ENCODE peak calls at places on chromosomes 16 and 17, in seven cellular contexts. A is astrocyte, I is IMR-90, V is tibial artery, Z is H9, Y is prostate gland, K is transverse colon. W is an unnamed sample.

GRCh38 chr17:737561-738113 is 5.2 kb downstream of the TLCD3A start:
- DNase-seq in A (no peak), I (no peak), V (no peak), Z (no peak), Y (no peak), K (no peak), W (no peak)

GRCh38 chr17:320809-321385 is 31.7 kb downstream of the RPH3AL start:
- DNase-seq in A (no peak), I (no peak), V (no peak), Z (peak; percentile 93), Y (no peak), K (no peak), W (peak; percentile 45)

GRCh38 chr17:55057184-55057583 is 88.6 kb downstream of the STXBP4 start:
- DNase-seq in A (no peak), I (no peak), V (no peak), Z (no peak), Y (no peak), K (no peak), W (no peak)

GRCh38 chr17:78933025-78933958 is 8.1 kb upstream of the TIMP2 start:
- DNase-seq in A (peak; percentile 99), I (peak; percentile 99), V (peak; percentile 78), Z (peak; percentile 35), Y (no peak), K (peak; percentile 59), W (no peak)

GRCh38 chr17:45172541-45173286 is 11.0 kb downstream of the HEXIM2 start:
- DNase-seq in A (peak; percentile 66), I (peak; percentile 72), V (peak; percentile 62), Z (peak; percentile 75), Y (peak; percentile 54), K (peak; percentile 78), W (peak; percentile 85)

GRCh38 chr17:44780845-44781480 is 22.2 kb downstream of the ADAM11 start:
- DNase-seq in A (no peak), I (no peak), V (no peak), Z (no peak), Y (no peak), K (no peak), W (no peak)

GRCh38 chr16:24018485-24018884 is 182.7 kb downstream of the PRKCB start:
- DNase-seq in A (no peak), I (no peak), V (no peak), Z (no peak), Y (no peak), K (no peak), W (no peak)

GRCh38 chr17:65173284-65173793 is 36.2 kb downstream of the RGS9 start:
- DNase-seq in A (peak; percentile 28), I (peak; percentile 55), V (no peak), Z (peak; percentile 45), Y (peak; percentile 5), K (peak; percentile 46), W (no peak)

GRCh38 chr17:73151888-73152633 is 12.7 kb upstream of the SSTR2 start:
- DNase-seq in A (no peak), I (no peak), V (no peak), Z (no peak), Y (no peak), K (no peak), W (no peak)

GRCh38 chr16:68833251-68833650 is 10.1 kb upstream of the TANGO6 start:
- DNase-seq in A (no peak), I (no peak), V (no peak), Z (no peak), Y (no peak), K (no peak), W (no peak)

GRCh38 chr16:12587170-12587569 is 216.5 kb downstream of the CPPED1 start:
- DNase-seq in A (no peak), I (no peak), V (no peak), Z (no peak), Y (no peak), K (no peak), W (no peak)

GRCh38 chr16:27373312-27373711 is 28.7 kb upstream of the IL21R start:
- DNase-seq in A (no peak), I (no peak), V (no peak), Z (no peak), Y (no peak), K (no peak), W (no peak)

GRCh38 chr17:42720996-42721583 is 23.8 kb downstream of the EZH1 start:
- DNase-seq in A (peak; percentile 37), I (peak; percentile 71), V (no peak), Z (no peak), Y (peak; percentile 54), K (no peak), W (no peak)

GRCh38 chr16:82252582-82252981 is 82.6 kb upstream of the MPHOSPH6 start:
- DNase-seq in A (no peak), I (no peak), V (no peak), Z (no peak), Y (no peak), K (no peak), W (no peak)

GRCh38 chr16:11871193-11871592 is 19.9 kb upstream of the RSL1D1 start:
- DNase-seq in A (peak; percentile 20), I (peak; percentile 30), V (no peak), Z (peak; percentile 66), Y (no peak), K (no peak), W (no peak)

GRCh38 chr17:59519132-59519531 is 46.3 kb upstream of the DHX40 start:
- DNase-seq in A (no peak), I (no peak), V (no peak), Z (no peak), Y (no peak), K (no peak), W (no peak)

GRCh38 chr17:33745047-33745783 is 452.1 kb upstream of the ASIC2 start:
- DNase-seq in A (no peak), I (no peak), V (no peak), Z (no peak), Y (no peak), K (no peak), W (no peak)

GRCh38 chr17:81869221-81870154 is 1.6 kb downstream of the ARHGDIA start:
- DNase-seq in A (no peak), I (no peak), V (no peak), Z (peak; percentile 86), Y (no peak), K (peak; percentile 42), W (peak; percentile 67)

GRCh38 chr17:17523001-17523713 is 27.0 kb upstream of the RASD1 start:
- DNase-seq in A (no peak), I (no peak), V (no peak), Z (peak; percentile 66), Y (no peak), K (no peak), W (no peak)

GRCh38 chr16:27700596-27700995 is 150.7 kb downstream of the KATNIP start:
- DNase-seq in A (no peak), I (no peak), V (no peak), Z (no peak), Y (no peak), K (no peak), W (no peak)

GRCh38 chr17:42850964-42851363 is at the start of gene AOC3:
- DNase-seq in A (no peak), I (no peak), V (peak; percentile 66), Z (no peak), Y (no peak), K (peak; percentile 38), W (no peak)

GRCh38 chr17:47895254-47895855 is 681 bp upstream of the SP2 start:
- DNase-seq in A (no peak), I (peak; percentile 17), V (peak; percentile 40), Z (no peak), Y (peak; percentile 34), K (peak; percentile 60), W (no peak)

GRCh38 chr17:57108656-57109392 is 23.8 kb downstream of the AKAP1 start:
- DNase-seq in A (no peak), I (no peak), V (peak; percentile 56), Z (no peak), Y (no peak), K (peak; percentile 61), W (no peak)

GRCh38 chr17:66763056-66763455 is 71.9 kb upstream of the CACNG5 start:
- DNase-seq in A (no peak), I (no peak), V (no peak), Z (no peak), Y (no peak), K (no peak), W (no peak)

GRCh38 chr16:69073181-69073669 is 32.2 kb upstream of the HAS3 start:
- DNase-seq in A (peak; percentile 91), I (peak; percentile 92), V (no peak), Z (no peak), Y (no peak), K (no peak), W (no peak)

DNA sequence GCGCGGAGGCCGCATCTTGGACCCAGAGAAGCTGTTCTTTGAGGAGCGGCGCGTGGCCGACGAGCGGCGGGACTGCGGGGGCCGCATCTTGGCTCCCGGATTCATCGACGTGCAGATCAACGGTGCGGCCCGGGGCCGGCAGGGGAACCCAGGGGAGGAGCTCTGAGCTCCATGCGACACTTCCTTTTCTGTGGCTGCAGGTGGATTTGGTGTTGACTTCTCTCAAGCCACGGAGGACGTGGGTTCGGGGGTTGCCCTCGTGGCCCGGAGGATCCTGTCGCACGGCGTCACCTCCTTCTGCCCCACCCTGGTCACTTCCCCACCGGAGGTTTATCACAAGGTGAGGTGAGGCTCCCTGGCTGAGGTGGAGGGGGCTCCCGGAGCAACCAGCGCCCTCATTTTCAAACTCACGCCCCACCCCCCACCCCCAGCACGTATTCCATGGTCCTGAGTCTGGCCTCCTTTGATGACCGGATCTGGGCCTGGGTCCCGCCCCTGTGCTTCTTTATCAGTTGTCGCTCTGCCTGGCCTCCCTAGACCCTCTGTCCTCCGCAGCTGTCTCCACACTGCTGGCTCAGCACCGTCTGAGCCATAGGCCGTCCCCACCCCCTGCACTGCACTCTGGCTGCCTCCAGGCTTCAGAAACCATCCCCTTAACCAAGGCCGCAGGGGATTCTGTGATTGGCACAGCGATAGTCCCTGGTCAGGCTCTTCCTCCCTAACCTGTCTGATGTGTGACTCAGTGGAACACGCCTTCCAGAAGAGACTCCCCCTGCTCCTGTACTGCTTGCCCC is 810 bp downstream of the AMDHD2 start:
- DNase-seq in A (no peak), I (no peak), V (peak; percentile 19), Z (peak; percentile 45), Y (no peak), K (peak; percentile 59), W (peak; percentile 55)
- H3K4me1 ChIP-seq in A (peaks cover 27% of the 10 kb centered on the region), I (peaks cover 11% of the 10 kb centered on the region), V (peaks cover 49% of the 10 kb centered on the region), Z (no peaks in the 10 kb centered on the region), Y (peaks cover 29% of the 10 kb centered on the region), K (peaks cover 66% of the 10 kb centered on the region), W (peaks cover 70% of the 10 kb centered on the region)

DNA sequence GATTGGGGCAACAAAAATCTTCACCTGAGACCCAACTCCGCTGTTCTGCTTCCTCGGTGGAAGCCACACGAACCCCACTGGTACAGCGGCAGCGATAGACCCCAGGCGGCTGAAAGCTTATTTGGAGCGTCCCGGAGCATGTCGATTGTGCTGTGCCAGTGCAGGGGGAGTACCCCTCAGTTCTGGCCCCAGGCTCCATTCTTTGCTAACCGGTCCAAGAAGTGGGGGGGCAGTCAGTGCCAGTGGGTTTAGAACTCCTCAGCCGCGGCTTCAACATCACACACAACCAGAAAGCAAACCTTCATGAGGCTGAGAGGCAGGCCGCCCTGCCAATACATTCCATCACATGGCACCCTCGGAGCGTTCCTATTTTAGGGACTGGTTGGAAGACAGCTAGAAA is 1.7 kb upstream of the MNT start:
- DNase-seq in A (no peak), I (no peak), V (no peak), Z (no peak), Y (no peak), K (no peak), W (peak; percentile 54)
- H3K4me1 ChIP-seq in A (peaks cover 58% of the 10 kb centered on the region), I (peaks cover 43% of the 10 kb centered on the region), V (peaks cover 67% of the 10 kb centered on the region), Z (peaks cover 7% of the 10 kb centered on the region), Y (peaks cover 18% of the 10 kb centered on the region), K (peaks cover 72% of the 10 kb centered on the region), W (peaks cover 31% of the 10 kb centered on the region)

GRCh38 chr17:75842411-75842810 is 1.8 kb downstream of the UNC13D start:
- DNase-seq in A (no peak), I (no peak), V (no peak), Z (no peak), Y (no peak), K (no peak), W (no peak)
- H3K4me1 ChIP-seq in A (peaks cover 7% of the 10 kb centered on the region), I (peaks cover 6% of the 10 kb centered on the region), V (peaks cover 30% of the 10 kb centered on the region), Z (no peaks in the 10 kb centered on the region), Y (peaks cover 13% of the 10 kb centered on the region), K (peaks cover 35% of the 10 kb centered on the region), W (peaks cover 7% of the 10 kb centered on the region)

GRCh38 chr17:28174352-28175046 is 132.0 kb downstream of the NLK start:
- DNase-seq in A (no peak), I (no peak), V (no peak), Z (no peak), Y (no peak), K (no peak), W (no peak)
- H3K4me1 ChIP-seq in A (peaks cover 8% of the 10 kb centered on the region), I (peaks cover 18% of the 10 kb centered on the region), V (no peaks in the 10 kb centered on the region), Z (peaks cover 12% of the 10 kb centered on the region), Y (no peaks in the 10 kb centered on the region), K (peaks cover 24% of the 10 kb centered on the region), W (peaks cover 13% of the 10 kb centered on the region)

W was measured in right lobe of liver.